ENCODE peak calls at places on chromosomes 1 and 21, in eight cellular contexts. M is K562, N is endothelial cell, U is IMR-90, S is progenitor cell of endocrine pancreas, T is body of pancreas, Q is PC-9, X is brain microvascular endothelial cell. J is an unnamed sample.

GRCh38 chr1:150928286-150928685 is 2.1 kb downstream of the SETDB1 start:
- DNase-seq in M (no peak), N (no peak), U (peak; percentile 9), S (no peak), T (no peak), Q (no peak), X (no peak), J (no peak)

GRCh38 chr21:26288033-26288432 is 117.5 kb upstream of the APP start:
- DNase-seq in M (no peak), N (no peak), U (no peak), S (no peak), T (no peak), Q (no peak), X (no peak), J (no peak)

GRCh38 chr21:32008714-32009113 is 135.9 kb downstream of the HUNK start:
- DNase-seq in M (no peak), N (no peak), U (no peak), S (no peak), T (no peak), Q (no peak), X (no peak), J (no peak)

GRCh38 chr1:156386949-156387898 is 18.2 kb downstream of the RHBG start:
- DNase-seq in M (no peak), N (no peak), U (no peak), S (no peak), T (no peak), Q (no peak), X (no peak), J (no peak)

GRCh38 chr1:188599313-188599712 is 1770.6 kb downstream of the PLA2G4A start:
- DNase-seq in M (no peak), N (no peak), U (no peak), S (no peak), T (no peak), Q (no peak), X (no peak), J (no peak)

GRCh38 chr1:230753586-230754251 is 6.5 kb downstream of the CAPN9 start:
- DNase-seq in M (peak; percentile 93), N (peak; percentile 58), U (no peak), S (peak; percentile 30), T (peak; percentile 51), Q (no peak), X (no peak), J (peak; percentile 59)

GRCh38 chr1:10733967-10734366 is 62.5 kb downstream of the CASZ1 start:
- DNase-seq in M (no peak), N (no peak), U (no peak), S (no peak), T (no peak), Q (no peak), X (no peak), J (no peak)

GRCh38 chr1:243620096-243620495 is 229.9 kb downstream of the AKT3 start:
- DNase-seq in M (no peak), N (no peak), U (no peak), S (no peak), T (no peak), Q (no peak), X (no peak), J (no peak)

GRCh38 chr1:95905818-95906395 is 671.9 kb downstream of the RWDD3 start:
- DNase-seq in M (no peak), N (no peak), U (no peak), S (no peak), T (no peak), Q (no peak), X (no peak), J (no peak)

GRCh38 chr1:24756395-24756794 is 11.1 kb downstream of the CLIC4 start:
- DNase-seq in M (no peak), N (no peak), U (no peak), S (no peak), T (no peak), Q (no peak), X (no peak), J (no peak)

GRCh38 chr1:228144213-228145049 is 4.4 kb downstream of the GUK1 start:
- DNase-seq in M (peak; percentile 64), N (no peak), U (no peak), S (no peak), T (no peak), Q (no peak), X (no peak), J (no peak)

GRCh38 chr1:207181838-207182237 is 77.8 kb downstream of the C4BPA start:
- DNase-seq in M (no peak), N (no peak), U (no peak), S (no peak), T (no peak), Q (no peak), X (no peak), J (no peak)
- TF ChIP-seq CTCF in M (peak; percentile 29), N (no peak), U (peak; percentile 13), S (no peak), T (no peak), Q (peak; percentile 45), X (no peak), J (no peak)

GRCh38 chr1:212566522-212567479 is 41.8 kb upstream of the ATF3 start:
- DNase-seq in M (peak; percentile 38), N (no peak), U (peak; percentile 90), S (no peak), T (peak; percentile 73), Q (peak; percentile 94), X (no peak), J (no peak)
- TF ChIP-seq CTCF in M (no peak), N (no peak), U (no peak), S (no peak), T (no peak), Q (no peak), X (no peak), J (no peak)

DNA sequence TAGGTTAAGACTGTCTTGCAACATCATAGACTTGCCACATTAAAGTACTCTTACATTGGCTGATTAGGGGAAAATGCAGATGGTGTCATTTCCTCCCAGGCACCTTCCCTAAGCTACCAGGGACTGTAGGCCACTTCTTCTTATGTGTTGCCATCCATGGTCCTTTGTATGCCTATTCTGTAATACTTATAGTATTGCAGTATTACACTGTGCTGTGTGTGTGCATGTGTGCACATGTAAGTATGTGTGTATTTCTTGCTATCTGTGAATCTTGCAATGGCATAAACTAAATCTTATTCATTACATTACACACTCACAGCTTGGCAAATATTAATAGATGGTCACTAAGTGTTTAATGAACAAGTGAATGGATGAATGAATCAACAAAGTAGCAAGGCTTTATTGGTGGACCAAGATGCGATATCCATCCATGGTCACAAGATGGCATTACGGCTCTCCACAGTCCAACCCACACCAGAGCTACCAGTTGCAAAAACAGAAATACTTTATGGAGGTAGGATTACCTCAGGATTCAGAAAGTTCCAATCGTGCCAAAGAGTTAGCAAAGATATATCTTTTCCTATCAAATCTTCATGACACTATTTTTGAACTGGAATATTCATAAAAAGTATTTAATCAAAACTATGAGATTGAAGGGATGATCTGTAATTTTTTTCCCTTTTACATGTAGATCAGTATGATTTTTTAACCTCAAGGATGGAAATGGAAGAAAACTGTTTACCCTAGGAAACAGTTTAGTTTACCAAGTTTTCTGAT is 160.2 kb downstream of the DENND1B start:
- DNase-seq in M (no peak), N (peak; percentile 38), U (peak; percentile 51), S (no peak), T (peak; percentile 32), Q (no peak), X (peak; percentile 46), J (peak; percentile 28)
- TF ChIP-seq CTCF in M (peak; percentile 67), N (peak; percentile 51), U (peak; percentile 66), S (peak; percentile 80), T (peak; percentile 72), Q (peak; percentile 67), X (peak; percentile 80), J (peak; percentile 62)

GRCh38 chr1:241608379-241609033 is 31.7 kb downstream of the CHML start:
- DNase-seq in M (no peak), N (no peak), U (peak; percentile 79), S (no peak), T (no peak), Q (no peak), X (peak; percentile 66), J (no peak)

GRCh38 chr1:241607497-241607896 is 32.7 kb downstream of the CHML start:
- DNase-seq in M (no peak), N (no peak), U (no peak), S (no peak), T (no peak), Q (no peak), X (no peak), J (no peak)

GRCh38 chr1:241606544-241606943 is 33.6 kb downstream of the CHML start:
- DNase-seq in M (no peak), N (no peak), U (no peak), S (no peak), T (no peak), Q (peak; percentile 64), X (no peak), J (no peak)

GRCh38 chr1:241603626-241604337 is 36.4 kb downstream of the CHML start:
- DNase-seq in M (no peak), N (no peak), U (peak; percentile 69), S (no peak), T (no peak), Q (no peak), X (peak; percentile 48), J (no peak)

GRCh38 chr1:241605146-241605805 is 34.9 kb downstream of the CHML start:
- DNase-seq in M (no peak), N (no peak), U (no peak), S (no peak), T (no peak), Q (no peak), X (no peak), J (no peak)
- TF ChIP-seq CTCF in M (peak; percentile 63), N (no peak), U (peak; percentile 13), S (peak; percentile 51), T (no peak), Q (peak; percentile 21), X (peak; percentile 50), J (peak; percentile 37)